ENCODE peak calls at places on chromosomes 5 and 9, in six cellular contexts. E is RWPE1; X is stimulated activated CD4-positive, alpha-beta T cell treated with anti-CD3 and anti-CD28 coated beads, Interleukin-4, amount 100 ng/mL, for 1 hour; Y is A549; O is fibroblast of mammary gland; R is T follicular helper cell. F is an unnamed sample.

GRCh38 chr9:88322906-88323566 is 65.2 kb upstream of the SPIN1 start:
- DNase-seq in E (no peak), X (no peak), Y (no peak), O (no peak), R (peak; percentile 35), F (no peak)

GRCh38 chr9:30524311-30524710 is 1860.1 kb upstream of the ACO1 start:
- DNase-seq in E (no peak), X (no peak), Y (no peak), O (no peak), R (no peak), F (no peak)

GRCh38 chr9:94799578-94800264 is 73.2 kb downstream of the AOPEP start:
- DNase-seq in E (peak; percentile 65), X (no peak), Y (no peak), O (peak; percentile 50), R (no peak), F (peak; percentile 11)

GRCh38 chr9:85171163-85171562 is 501.6 kb downstream of the NTRK2 start:
- DNase-seq in E (no peak), X (no peak), Y (no peak), O (no peak), R (no peak), F (no peak)

GRCh38 chr5:126676195-126676624 is 75.5 kb downstream of the PHAX start:
- DNase-seq in E (peak; percentile 96), X (peak; percentile 46), Y (peak; percentile 89), O (peak; percentile 69), R (peak; percentile 48), F (peak; percentile 46)

GRCh38 chr5:56301041-56301440 is 67.9 kb upstream of the ANKRD55 start:
- DNase-seq in E (peak; percentile 97), X (no peak), Y (no peak), O (peak; percentile 50), R (no peak), F (no peak)

GRCh38 chr5:158464383-158464782 is 605.4 kb upstream of the CLINT1 start:
- DNase-seq in E (no peak), X (no peak), Y (no peak), O (no peak), R (no peak), F (no peak)

GRCh38 chr5:10726179-10726912 is 34.7 kb downstream of the DAP start:
- DNase-seq in E (no peak), X (no peak), Y (no peak), O (peak; percentile 42), R (no peak), F (no peak)

GRCh38 chr5:80592105-80592504 is 22.0 kb upstream of the ANKRD34B start:
- DNase-seq in E (no peak), X (no peak), Y (no peak), O (no peak), R (no peak), F (no peak)

GRCh38 chr5:64923151-64923685 is 154.5 kb downstream of the CWC27 start:
- DNase-seq in E (no peak), X (no peak), Y (no peak), O (peak; percentile 38), R (no peak), F (no peak)

GRCh38 chr9:118325757-118326156 is 621.6 kb downstream of the TLR4 start:
- DNase-seq in E (no peak), X (no peak), Y (no peak), O (no peak), R (no peak), F (no peak)

GRCh38 chr9:27499481-27499880 is 24.6 kb upstream of the IFNK start:
- DNase-seq in E (peak; percentile 74), X (no peak), Y (peak; percentile 11), O (peak; percentile 28), R (no peak), F (no peak)

GRCh38 chr5:120615967-120616645 is 152.0 kb downstream of the PRR16 start:
- DNase-seq in E (peak; percentile 69), X (no peak), Y (no peak), O (peak; percentile 92), R (no peak), F (peak; percentile 33)

GRCh38 chr9:20725675-20726074 is 41.6 kb downstream of the FOCAD start:
- DNase-seq in E (no peak), X (no peak), Y (no peak), O (no peak), R (no peak), F (no peak)

GRCh38 chr5:88203977-88204735 is 64.5 kb downstream of the TMEM161B start:
- DNase-seq in E (no peak), X (peak; percentile 4), Y (no peak), O (no peak), R (peak; percentile 16), F (no peak)

GRCh38 chr5:36696059-36696673 is 89.8 kb downstream of the SLC1A3 start:
- DNase-seq in E (peak; percentile 76), X (peak; percentile 32), Y (peak; percentile 55), O (peak; percentile 73), R (no peak), F (peak; percentile 42)

GRCh38 chr5:80963966-80964481 is 3.9 kb downstream of the RASGRF2 start:
- DNase-seq in E (no peak), X (no peak), Y (no peak), O (peak; percentile 35), R (no peak), F (no peak)

GRCh38 chr5:60891667-60892066 is 47.6 kb upstream of the ELOVL7 start:
- DNase-seq in E (no peak), X (no peak), Y (no peak), O (no peak), R (no peak), F (peak; percentile 23)

GRCh38 chr9:92332577-92333287 is 7.0 kb downstream of the CENPP start:
- DNase-seq in E (no peak), X (no peak), Y (no peak), O (peak; percentile 51), R (no peak), F (no peak)

GRCh38 chr5:141354900-141355469 is at the start of gene PCDHGA4:
- DNase-seq in E (no peak), X (no peak), Y (no peak), O (peak; percentile 33), R (no peak), F (no peak)

GRCh38 chr5:141402553-141403328 is at the start of gene PCDHGA9:
- DNase-seq in E (peak; percentile 47), X (no peak), Y (no peak), O (peak; percentile 57), R (no peak), F (no peak)

GRCh38 chr5:123696948-123697347 is 185.0 kb downstream of the CSNK1G3 start:
- DNase-seq in E (peak; percentile 21), X (no peak), Y (no peak), O (peak; percentile 32), R (no peak), F (no peak)

GRCh38 chr5:10702911-10703491 is 58.0 kb downstream of the DAP start:
- DNase-seq in E (peak; percentile 71), X (no peak), Y (no peak), O (peak; percentile 54), R (no peak), F (no peak)

GRCh38 chr9:16343249-16344237 is 526.9 kb downstream of the BNC2 start:
- DNase-seq in E (peak; percentile 8), X (no peak), Y (no peak), O (no peak), R (no peak), F (no peak)

GRCh38 chr9:93896093-93896492 is 59.1 kb downstream of the BARX1 start:
- DNase-seq in E (no peak), X (no peak), Y (no peak), O (no peak), R (no peak), F (no peak)

GRCh38 chr5:153860482-153860881 is 178.2 kb downstream of the FAM114A2 start:
- DNase-seq in E (no peak), X (no peak), Y (no peak), O (no peak), R (no peak), F (no peak)

GRCh38 chr9:6014668-6015270 is 655 bp downstream of the RANBP6 start:
- DNase-seq in E (peak; percentile 34), X (no peak), Y (peak; percentile 37), O (peak; percentile 77), R (no peak), F (no peak)

GRCh38 chr5:87829214-87829551 is 416.5 kb upstream of the CCNH start:
- DNase-seq in E (peak; percentile 23), X (no peak), Y (no peak), O (peak; percentile 85), R (no peak), F (no peak)

GRCh38 chr5:142830241-142831018 is 60.3 kb downstream of the ARHGAP26 start:
- DNase-seq in E (no peak), X (no peak), Y (no peak), O (peak; percentile 64), R (no peak), F (no peak)

GRCh38 chr5:1343931-1344901 is 683 bp downstream of the CLPTM1L start:
- DNase-seq in E (peak; percentile 27), X (peak; percentile 34), Y (no peak), O (peak; percentile 13), R (peak; percentile 4), F (no peak)

GRCh38 chr5:151598984-151599383 is 7.9 kb upstream of the FAT2 start:
- DNase-seq in E (peak; percentile 96), X (no peak), Y (no peak), O (no peak), R (no peak), F (no peak)

GRCh38 chr9:129022037-129022436 is 6.1 kb downstream of the SH3GLB2 start:
- DNase-seq in E (no peak), X (no peak), Y (no peak), O (no peak), R (no peak), F (no peak)

GRCh38 chr5:170404398-170404797 is 15.2 kb upstream of the KCNMB1 start:
- DNase-seq in E (no peak), X (no peak), Y (no peak), O (no peak), R (no peak), F (no peak)

GRCh38 chr5:10789021-10789420 is 28.0 kb upstream of the DAP start:
- DNase-seq in E (no peak), X (no peak), Y (no peak), O (peak; percentile 91), R (no peak), F (no peak)

GRCh38 chr9:5832543-5833529 is at the start of gene ERMP1:
- DNase-seq in E (peak; percentile 56), X (peak; percentile 92), Y (peak; percentile 88), O (peak; percentile 73), R (peak; percentile 82), F (peak; percentile 71)

GRCh38 chr5:134732819-134733218 is 5.5 kb upstream of the CAMLG start:
- DNase-seq in E (no peak), X (no peak), Y (no peak), O (no peak), R (no peak), F (no peak)

GRCh38 chr9:12790883-12791282 is 16.1 kb downstream of the LURAP1L start:
- DNase-seq in E (no peak), X (no peak), Y (no peak), O (no peak), R (no peak), F (no peak)

GRCh38 chr5:41748631-41749030 is 121.6 kb downstream of the OXCT1 start:
- DNase-seq in E (no peak), X (no peak), Y (no peak), O (peak; percentile 74), R (no peak), F (no peak)

F was measured in NT2/D1.